ENCODE peak calls at places on chromosomes 16 and 17, in six cellular contexts. U is ascending aorta; M is NCI-H774; Y is stimulated activated CD4-positive, alpha-beta T cell treated with anti-CD3 and anti-CD28 coated beads, Interleukin-1b, Interleukin-23, amount 100 ng/mL, for 24 hours; J is C1 segment of cervical spinal cord; L is activated CD4-positive, CD25-positive, alpha-beta regulatory T cell. F is an unnamed sample.
A peak's percentile ranks its signal among the peaks of the same experiment; 100 is the strongest.

GRCh38 chr16:54707813-54708212 is 222.9 kb upstream of the IRX5 start:
- DNase-seq in U (no peak), M (no peak), Y (no peak), J (no peak), L (no peak), F (no peak)

GRCh38 chr17:80008383-80008840 is 27.3 kb downstream of the TBC1D16 start:
- DNase-seq in U (no peak), M (peak; percentile 88), Y (peak; percentile 57), J (peak; percentile 29), L (peak; percentile 67), F (no peak)

GRCh38 chr17:80208050-80208449 is 12.1 kb downstream of the SGSH start:
- DNase-seq in U (no peak), M (no peak), Y (no peak), J (no peak), L (no peak), F (no peak)

GRCh38 chr17:17201907-17202306 is 4.2 kb downstream of the PLD6 start:
- DNase-seq in U (no peak), M (no peak), Y (no peak), J (no peak), L (no peak), F (no peak)

GRCh38 chr16:50627419-50627818 is 53.7 kb downstream of the SNX20 start:
- DNase-seq in U (no peak), M (no peak), Y (no peak), J (no peak), L (no peak), F (no peak)

GRCh38 chr16:68257906-68258800 is 6.2 kb upstream of the SLC7A6 start:
- DNase-seq in U (no peak), M (no peak), Y (no peak), J (no peak), L (no peak), F (no peak)

GRCh38 chr16:58000706-58001676 is at the start of gene USB1:
- DNase-seq in U (peak; percentile 37), M (peak; percentile 86), Y (peak; percentile 68), J (peak; percentile 63), L (peak; percentile 70), F (no peak)

GRCh38 chr17:82902972-82903874 is 63.4 kb upstream of the ZNF750 start:
- DNase-seq in U (no peak), M (no peak), Y (no peak), J (no peak), L (no peak), F (no peak)

GRCh38 chr17:8222630-8223355 is 12.4 kb upstream of the AURKB start:
- DNase-seq in U (peak; percentile 79), M (peak; percentile 52), Y (peak; percentile 89), J (peak; percentile 92), L (peak; percentile 86), F (peak; percentile 59)

F was measured in SIG-M5.